ENCODE peak calls at places on chromosomes 2 and 18, in ten cellular contexts. A is suprapubic skin; Z is neural progenitor cell; M is CD8-positive, alpha-beta T cell; K is GM13977; U is HCT116; Q is uterus; J is progenitor cell of endocrine pancreas; E is astrocyte of the spinal cord; D is HepG2. Y is an unnamed sample.
A peak's percentile ranks its signal among the peaks of the same experiment; 100 is the strongest.

GRCh38 chr2:42327125-42327524 is 33.9 kb downstream of the COX7A2L start:
- DNase-seq in U (no peak), D (peak; percentile 72), K (no peak), Q (no peak), M (no peak), E (no peak), A (no peak), J (no peak), Z (no peak), Y (no peak)

GRCh38 chr2:220949476-220949875 is 622.6 kb downstream of the EPHA4 start:
- DNase-seq in U (no peak), J (no peak), A (no peak), M (no peak), Q (no peak), E (no peak), Z (no peak), K (no peak), D (no peak), Y (no peak)

GRCh38 chr2:12928197-12928596 is 211.5 kb downstream of the TRIB2 start:
- DNase-seq in Z (no peak), U (no peak), D (no peak), Q (no peak), E (peak; percentile 72), J (no peak), M (no peak), K (no peak), A (no peak), Y (no peak)

GRCh38 chr2:188798159-188798558 is 176.0 kb upstream of the COL3A1 start:
- DNase-seq in Q (no peak), M (no peak), K (no peak), Z (no peak), D (no peak), A (no peak), E (peak; percentile 40), J (no peak), U (no peak), Y (no peak)

GRCh38 chr2:152376968-152377367 is 42.0 kb downstream of the FMNL2 start:
- DNase-seq in Z (no peak), A (no peak), K (no peak), U (no peak), E (no peak), D (no peak), Q (no peak), M (no peak), J (no peak), Y (no peak)

GRCh38 chr2:168320267-168320666 is 72.9 kb upstream of the STK39 start:
- DNase-seq in Q (no peak), A (no peak), K (no peak), M (no peak), D (no peak), E (no peak), J (no peak), U (no peak), Z (no peak), Y (no peak)

GRCh38 chr2:170454471-170455372 is 260.4 kb upstream of the SP5 start:
- DNase-seq in Z (no peak), J (no peak), Q (no peak), U (no peak), M (no peak), A (no peak), E (no peak), D (no peak), K (no peak), Y (no peak)

GRCh38 chr2:240127911-240128607 is 8.0 kb downstream of the COPS9 start:
- DNase-seq in D (no peak), U (no peak), M (no peak), A (no peak), Z (no peak), J (no peak), K (no peak), E (no peak), Q (no peak), Y (peak; percentile 9)

GRCh38 chr2:105399207-105399861 is 483 bp upstream of the FHL2 start:
- DNase-seq in E (no peak), Z (no peak), M (no peak), A (no peak), D (no peak), Q (no peak), J (no peak), K (peak; percentile 27), U (no peak), Y (no peak)

GRCh38 chr18:63844254-63844653 is 43.3 kb upstream of the SERPINB2 start:
- DNase-seq in K (peak; percentile 24), U (peak; percentile 31), J (no peak), D (no peak), Q (no peak), Z (peak; percentile 44), A (no peak), M (no peak), E (peak; percentile 64), Y (no peak)

GRCh38 chr2:180655842-180656454 is 324.5 kb upstream of the UBE2E3 start:
- DNase-seq in M (no peak), J (no peak), Q (no peak), E (no peak), D (no peak), A (no peak), K (no peak), Z (no peak), U (no peak), Y (no peak)

GRCh38 chr18:73384246-73384645 is 516.5 kb upstream of the NETO1 start:
- DNase-seq in Q (no peak), J (no peak), U (no peak), K (no peak), M (no peak), D (no peak), Z (no peak), A (no peak), E (no peak), Y (no peak)

GRCh38 chr18:28078849-28079248 is 98.1 kb downstream of the CDH2 start:
- DNase-seq in Q (no peak), A (no peak), M (no peak), Z (no peak), J (no peak), K (no peak), U (no peak), E (no peak), D (no peak), Y (no peak)

GRCh38 chr2:38740851-38741541 is 10.2 kb downstream of the SRSF7 start:
- DNase-seq in D (peak; percentile 60), A (peak; percentile 26), J (no peak), U (no peak), K (peak; percentile 35), Q (no peak), E (peak; percentile 58), M (no peak), Z (peak; percentile 48), Y (no peak)
- TF ChIP-seq CTCF in D (peak; percentile 61), A (peak; percentile 92), J (peak; percentile 69), U (peak; percentile 41), K (peak; percentile 43), Q (peak; percentile 70), E (peak; percentile 8), M (peak; percentile 72), Z (peak; percentile 69), Y (peak; percentile 90)

GRCh38 chr2:144516981-144517824 is 2.7 kb downstream of the ZEB2 start:
- DNase-seq in A (peak; percentile 82), M (no peak), D (no peak), U (no peak), K (peak; percentile 76), Z (peak; percentile 67), Q (peak; percentile 53), J (no peak), E (peak; percentile 94), Y (peak; percentile 67)

GRCh38 chr2:144514731-144515424 is 5.0 kb downstream of the ZEB2 start:
- DNase-seq in K (no peak), M (no peak), A (no peak), U (no peak), J (no peak), E (peak; percentile 48), D (no peak), Q (no peak), Z (no peak), Y (no peak)

GRCh38 chr2:144515425-144515693 is 4.6 kb downstream of the ZEB2 start:
- DNase-seq in A (no peak), Z (no peak), Q (no peak), M (no peak), K (no peak), J (no peak), E (peak; percentile 72), D (no peak), U (no peak), Y (no peak)

GRCh38 chr2:144516417-144516980 is 3.4 kb downstream of the ZEB2 start:
- DNase-seq in A (peak; percentile 59), Z (peak; percentile 50), U (no peak), E (peak; percentile 45), M (no peak), J (no peak), K (no peak), D (no peak), Q (peak; percentile 37), Y (peak; percentile 50)

DNA sequence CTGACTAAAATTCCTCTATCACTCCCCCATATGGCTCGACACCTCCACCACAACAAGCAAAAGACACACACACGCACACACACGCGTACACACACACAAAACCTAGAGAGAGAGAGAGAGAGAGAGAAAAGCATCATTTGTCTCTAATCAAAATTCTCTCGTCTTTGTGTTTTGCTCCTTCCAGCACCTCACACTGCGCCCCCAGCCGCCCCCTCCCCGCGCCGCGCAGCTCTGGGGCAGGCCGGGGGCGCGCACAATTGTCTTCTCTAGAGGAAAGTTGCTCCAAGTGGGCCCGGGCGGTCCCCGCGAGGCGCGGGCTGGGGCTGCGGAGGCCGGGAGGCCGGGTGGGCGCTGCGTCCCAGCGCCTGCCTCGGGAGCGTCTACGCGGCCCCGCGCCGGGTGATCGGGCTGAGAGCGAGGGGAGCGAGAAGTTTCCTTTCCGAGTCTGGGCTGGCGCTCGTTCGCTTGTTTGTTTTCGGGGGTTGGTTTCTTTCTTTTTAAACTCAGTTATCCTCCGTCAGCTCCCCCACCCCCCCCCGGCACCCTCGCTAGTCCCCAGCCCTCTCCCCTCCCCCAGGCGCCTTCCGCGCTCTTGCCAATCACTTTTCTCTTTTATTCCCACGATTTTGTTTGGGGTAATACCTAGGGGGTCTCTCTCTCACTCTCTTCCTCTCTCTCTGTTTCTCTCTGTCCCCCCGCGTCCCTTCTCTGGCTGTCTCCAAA is 4.1 kb downstream of the ZEB2 start:
- DNase-seq in J (no peak), Z (peak; percentile 66), E (peak; percentile 61), D (no peak), Q (peak; percentile 59), U (no peak), K (no peak), M (no peak), A (peak; percentile 65), Y (peak; percentile 66)
- TF ChIP-seq CTCF in J (no peak), Z (no peak), E (no peak), D (no peak), Q (no peak), U (no peak), K (no peak), M (no peak), A (no peak), Y (no peak)

GRCh38 chr2:15031745-15032240 is 399.3 kb downstream of the LRATD1 start:
- DNase-seq in J (no peak), U (no peak), E (no peak), Q (no peak), M (no peak), A (no peak), K (peak; percentile 46), Z (peak; percentile 41), D (no peak), Y (no peak)
- TF ChIP-seq CTCF in J (no peak), U (no peak), E (no peak), Q (no peak), M (no peak), A (no peak), K (peak; percentile 26), Z (peak; percentile 19), D (no peak), Y (no peak)

DNA sequence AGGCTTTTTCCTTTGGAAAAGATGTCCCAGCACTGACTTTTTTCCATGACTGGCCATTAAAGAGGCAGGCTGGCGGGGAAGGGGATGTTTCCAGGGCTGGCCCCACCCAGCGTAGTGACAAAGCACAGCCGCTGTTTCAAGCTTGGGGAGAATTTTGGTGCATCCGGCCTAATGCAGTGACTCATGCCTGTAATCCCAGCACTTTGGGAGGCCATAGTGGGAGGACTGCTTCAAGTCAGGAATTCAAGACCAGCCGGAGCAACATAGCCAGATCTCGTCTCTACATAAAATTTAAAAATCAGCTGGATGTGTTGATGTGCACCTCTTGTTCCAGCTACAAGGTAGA is 78.0 kb upstream of the SH3BP4 start:
- DNase-seq in K (no peak), Q (peak; percentile 29), Z (no peak), E (peak; percentile 61), D (no peak), U (no peak), M (no peak), J (no peak), A (no peak), Y (no peak)
- TF ChIP-seq CTCF in K (no peak), Q (no peak), Z (no peak), E (no peak), D (no peak), U (no peak), M (no peak), J (no peak), A (no peak), Y (no peak)

Y was measured in natural killer cell.